ENCODE peak calls at places on chromosome 4, in six cellular contexts. L, W, M, V, G and O are unnamed samples.

GRCh38 chr4:54539500-54540029 is 118.2 kb upstream of the KIT start:
- DNase-seq in M (peak; percentile 83), G (peak; percentile 54), W (peak; percentile 76), V (peak; percentile 35), L (peak; percentile 91), O (peak; percentile 45)

GRCh38 chr4:148810461-148810860 is 368.2 kb upstream of the NR3C2 start:
- DNase-seq in L (no peak), V (no peak), G (no peak), W (no peak), M (no peak), O (no peak)

GRCh38 chr4:96833831-96834230 is 993.9 kb downstream of the PDHA2 start:
- DNase-seq in M (no peak), W (no peak), G (no peak), V (no peak), L (no peak), O (peak; percentile 47)

GRCh38 chr4:147019061-147019460 is 73.4 kb upstream of the TTC29 start:
- DNase-seq in V (peak; percentile 50), W (peak; percentile 65), M (peak; percentile 55), L (peak; percentile 65), G (peak; percentile 59), O (peak; percentile 70)

GRCh38 chr4:53608649-53609048 is 17.4 kb upstream of the LNX1 start:
- DNase-seq in M (no peak), L (no peak), G (no peak), V (no peak), W (no peak), O (no peak)

GRCh38 chr4:137601924-137602323 is 69.6 kb upstream of the PCDH18 start:
- DNase-seq in V (no peak), W (peak; percentile 26), L (no peak), G (no peak), M (no peak), O (no peak)

GRCh38 chr4:57151481-57151880 is 41.3 kb upstream of the IGFBP7 start:
- DNase-seq in L (no peak), V (no peak), W (no peak), G (no peak), M (no peak), O (no peak)

GRCh38 chr4:99723555-99724450 is 66.2 kb upstream of the C4orf54 start:
- DNase-seq in M (peak; percentile 31), L (no peak), W (peak; percentile 86), G (peak; percentile 76), V (peak; percentile 87), O (peak; percentile 53)

GRCh38 chr4:10115271-10115656 is 1.3 kb downstream of the WDR1 start:
- DNase-seq in G (peak; percentile 27), L (no peak), W (peak; percentile 50), V (no peak), M (no peak), O (no peak)

GRCh38 chr4:156615066-156615514 is 356.5 kb downstream of the PDGFC start:
- DNase-seq in L (no peak), V (peak; percentile 2), G (no peak), M (no peak), W (no peak), O (peak; percentile 93)

GRCh38 chr4:140187316-140187695 is 33.3 kb upstream of the MAML3 start:
- DNase-seq in M (no peak), V (no peak), G (no peak), W (no peak), L (no peak), O (no peak)
- H3K27ac ChIP-seq in M (no peak overlapping the region), V (no peak overlapping the region), G (peak overlapping the region; percentile 49), W (no peak overlapping the region), L (no peak overlapping the region), O (no peak overlapping the region)

GRCh38 chr4:174224550-174224949 is 58.9 kb downstream of the FBXO8 start:
- DNase-seq in V (no peak), G (no peak), L (no peak), W (no peak), M (no peak), O (no peak)
- H3K27me3 ChIP-seq in V (no peaks in the 10 kb centered on the region), G (peaks cover 30% of the 10 kb centered on the region), L (peaks cover 69% of the 10 kb centered on the region), W (peaks cover 12% of the 10 kb centered on the region), M (no peaks in the 10 kb centered on the region), O (peaks cover 6% of the 10 kb centered on the region)

DNA sequence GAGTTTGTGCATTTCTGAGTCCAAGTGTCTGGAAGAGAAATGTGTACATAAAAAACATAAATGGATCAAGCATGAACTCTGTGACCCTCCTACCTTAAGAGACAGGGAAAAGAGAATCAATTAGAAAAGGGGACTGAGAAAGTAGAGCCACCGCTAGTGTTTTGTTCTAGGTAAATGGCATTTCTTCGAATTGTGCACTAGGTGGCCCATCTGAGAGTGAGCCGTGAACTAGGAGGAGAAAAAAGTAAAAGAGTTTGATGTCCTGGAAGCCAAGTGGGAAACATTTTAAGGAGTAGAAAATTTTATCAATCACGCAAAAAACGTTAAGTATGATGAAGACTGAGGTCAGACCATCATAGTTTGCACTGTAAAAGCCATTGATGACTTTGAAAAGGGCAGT is 55.1 kb downstream of the NAF1 start:
- DNase-seq in G (no peak), W (peak; percentile 27), M (no peak), L (peak; percentile 46), V (no peak), O (peak; percentile 10)
- TF ChIP-seq CTCF in G (peak; percentile 49), W (peak; percentile 41), M (peak; percentile 67), L (peak; percentile 57), V (no peak), O (peak; percentile 52)

GRCh38 chr4:7155611-7156071 is 36.7 kb upstream of the SORCS2 start:
- DNase-seq in L (no peak), M (peak; percentile 31), G (peak; percentile 53), V (peak; percentile 2), W (no peak), O (no peak)
- H3K27ac ChIP-seq in L (no peak overlapping the region), M (no peak overlapping the region), G (peak overlapping the region; percentile 27), V (no peak overlapping the region), W (no peak overlapping the region), O (no peak overlapping the region)

GRCh38 chr4:165874072-165874798 is 1.2 kb downstream of the TLL1 start:
- DNase-seq in M (peak; percentile 40), V (no peak), G (no peak), L (peak; percentile 26), W (peak; percentile 8), O (no peak)
- H3K27me3 ChIP-seq in M (peaks cover 27% of the 10 kb centered on the region), V (no peaks in the 10 kb centered on the region), G (peaks cover 70% of the 10 kb centered on the region), L (peaks cover 90% of the 10 kb centered on the region), W (peaks cover 60% of the 10 kb centered on the region), O (peaks cover 9% of the 10 kb centered on the region)

GRCh38 chr4:28229092-28229491 is 1368.5 kb downstream of the STIM2 start:
- DNase-seq in V (no peak), W (no peak), M (no peak), L (peak; percentile 62), G (no peak), O (no peak)

GRCh38 chr4:28228575-28228974 is 1367.9 kb downstream of the STIM2 start:
- DNase-seq in V (no peak), M (no peak), W (peak; percentile 10), L (no peak), G (no peak), O (no peak)

GRCh38 chr4:28225005-28225404 is 1364.4 kb downstream of the STIM2 start:
- DNase-seq in G (no peak), L (peak; percentile 67), V (peak; percentile 8), M (peak; percentile 57), W (peak; percentile 64), O (peak; percentile 54)

GRCh38 chr4:28226962-28227361 is 1366.3 kb downstream of the STIM2 start:
- DNase-seq in G (no peak), M (no peak), W (no peak), V (no peak), L (no peak), O (no peak)

DNA sequence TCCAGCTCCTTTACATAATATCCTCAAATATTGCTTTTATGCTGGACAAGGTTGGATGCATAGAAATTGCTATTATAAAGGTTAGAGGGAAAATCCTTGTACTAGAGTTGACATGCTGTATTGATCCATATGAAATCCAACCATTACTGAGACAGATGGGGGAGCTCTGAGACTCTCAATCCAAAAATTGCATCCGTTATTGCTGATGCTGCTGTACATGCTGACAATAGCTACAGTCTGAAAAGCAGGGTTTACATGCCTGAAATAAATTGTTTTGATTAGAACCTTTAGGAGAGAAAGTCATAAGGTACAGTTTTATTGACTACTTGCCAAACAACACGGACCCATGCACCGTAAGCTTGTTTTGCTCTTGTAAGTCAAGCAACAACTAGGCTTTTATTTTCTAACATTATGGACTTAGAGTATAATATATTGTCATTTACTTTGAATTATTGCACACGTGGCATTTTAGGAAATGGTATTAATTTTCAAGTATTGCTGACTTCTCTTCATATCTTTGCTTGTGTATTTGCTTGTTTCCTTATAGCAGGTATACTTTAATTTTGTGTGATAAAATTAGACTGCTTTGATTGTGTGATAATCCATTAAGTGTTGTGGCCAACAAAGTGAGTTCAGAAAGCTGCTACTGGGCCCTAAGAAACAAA is 1365.2 kb downstream of the STIM2 start:
- DNase-seq in M (no peak), V (no peak), W (peak; percentile 7), L (no peak), G (no peak), O (no peak)
- TF ChIP-seq CTCF in M (no peak), V (no peak), W (peak; percentile 21), L (peak; percentile 6), G (no peak), O (no peak)

DNA sequence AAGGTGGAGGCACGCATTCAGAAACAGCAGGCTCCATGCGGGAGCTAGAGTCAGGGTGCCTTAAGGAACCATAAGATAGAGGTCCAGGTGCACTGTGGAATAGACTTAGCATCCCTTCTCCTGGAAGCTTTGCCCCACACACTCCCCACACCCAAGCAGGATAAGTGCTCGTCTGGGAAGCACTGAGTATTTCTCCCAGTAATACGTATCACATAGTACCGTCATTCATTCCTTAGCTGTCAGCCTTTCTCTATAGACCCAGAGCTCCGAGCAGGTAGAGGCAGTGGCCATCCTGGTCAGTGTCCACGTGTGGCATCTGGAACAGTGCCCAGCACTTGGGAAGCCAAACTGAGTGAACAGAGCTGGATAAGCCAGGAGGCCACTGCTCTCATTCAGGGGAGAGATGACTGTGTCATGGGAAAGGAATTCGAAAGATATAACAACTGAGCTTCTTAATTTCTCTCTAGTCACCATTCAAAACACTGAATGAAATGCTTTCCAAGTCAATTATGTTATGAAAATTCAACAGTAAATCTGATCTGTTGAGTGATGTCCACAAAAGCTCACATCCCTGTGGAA is 9.9 kb downstream of the APBB2 start:
- DNase-seq in V (peak; percentile 65), W (no peak), G (no peak), L (no peak), M (no peak), O (peak; percentile 80)
- H3K27ac ChIP-seq in V (peak overlapping the region; percentile 70), W (no peak overlapping the region), G (no peak overlapping the region), L (no peak overlapping the region), M (no peak overlapping the region), O (peak overlapping the region; percentile 90)